ENCODE peak calls at places on chromosomes 3 and 15, in five cellular contexts. I is midbrain, H is heart left ventricle, A is H4, D is cardiac muscle cell. E is an unnamed sample.

GRCh38 chr3:138389841-138390581 is 41.6 kb downstream of the MRAS start:
- DNase-seq in I (peak), H (peak), A (peak), D (no peak), E (no peak)

GRCh38 chr3:20141306-20141705 is 44.7 kb downstream of the SGO1 start:
- DNase-seq in I (peak), H (no peak), A (no peak), D (no peak), E (no peak)

GRCh38 chr15:51721199-51721960 is 16.1 kb downstream of the LYSMD2 start:
- DNase-seq in I (no peak), H (no peak), A (no peak), D (no peak), E (no peak)

GRCh38 chr3:152126260-152126659 is 142.5 kb upstream of the MBNL1 start:
- DNase-seq in I (no peak), H (no peak), A (no peak), D (no peak), E (no peak)

GRCh38 chr3:16240229-16241023 is 24.3 kb downstream of the DPH3 start:
- DNase-seq in I (no peak), H (no peak), A (no peak), D (no peak), E (peak)

GRCh38 chr3:95899911-95900310 is 914.5 kb upstream of the EPHA6 start:
- DNase-seq in I (no peak), H (no peak), A (peak), D (no peak), E (no peak)

GRCh38 chr15:40878785-40879184 is 4.8 kb upstream of the RHOV start:
- DNase-seq in I (no peak), H (no peak), A (no peak), D (no peak), E (peak)

GRCh38 chr3:64352596-64352989 is 127.3 kb upstream of the PRICKLE2 start:
- DNase-seq in I (no peak), H (no peak), A (peak), D (no peak), E (no peak)

GRCh38 chr3:117836296-117836695 is 1126.7 kb downstream of the TUSC7 start:
- DNase-seq in I (no peak), H (no peak), A (no peak), D (no peak), E (no peak)

GRCh38 chr3:13335503-13335902 is 84.6 kb downstream of the NUP210 start:
- DNase-seq in I (no peak), H (no peak), A (no peak), D (no peak), E (no peak)

GRCh38 chr3:132871956-132872355 is 149.7 kb upstream of the NPHP3 start:
- DNase-seq in I (no peak), H (no peak), A (no peak), D (no peak), E (no peak)

GRCh38 chr3:116474356-116475200 is 29.3 kb upstream of the LSAMP start:
- DNase-seq in I (no peak), H (no peak), A (no peak), D (peak), E (no peak)

GRCh38 chr3:127689266-127689860 is 16.6 kb downstream of the ABTB1 start:
- DNase-seq in I (no peak), H (peak), A (no peak), D (no peak), E (no peak)

GRCh38 chr3:106438916-106439315 is 570.1 kb upstream of the CBLB start:
- DNase-seq in I (no peak), H (no peak), A (no peak), D (no peak), E (no peak)

GRCh38 chr3:123286308-123287023 is 84.7 kb downstream of the SEC22A start:
- DNase-seq in I (peak), H (no peak), A (peak), D (peak), E (peak)